ENCODE peak calls at places on chromosomes 1 and 21, in four cellular contexts. X is nephron progenitor cell, G is B cell, A is left ventricle myocardium inferior. V is an unnamed sample.

GRCh38 chr1:153990468-153991150 is at the start of gene RPS27:
- DNase-seq in X (peak), G (peak), A (peak), V (peak)

GRCh38 chr1:228752604-228753132 is 17.4 kb downstream of the RHOU start:
- DNase-seq in X (no peak), G (no peak), A (no peak), V (no peak)

GRCh38 chr1:35288761-35289160 is 20.3 kb downstream of the ZMYM4 start:
- DNase-seq in X (no peak), G (no peak), A (no peak), V (no peak)

GRCh38 chr21:14259669-14260458 is 43.9 kb downstream of the RBM11 start:
- DNase-seq in X (peak), G (no peak), A (no peak), V (no peak)

GRCh38 chr1:145892486-145893087 is 6.9 kb upstream of the ANKRD35 start:
- DNase-seq in X (no peak), G (no peak), A (no peak), V (no peak)

GRCh38 chr1:243963566-243963965 is 87.5 kb upstream of the ZBTB18 start:
- DNase-seq in X (no peak), G (no peak), A (no peak), V (no peak)

GRCh38 chr1:100721502-100722205 is 2.1 kb downstream of the VCAM1 start:
- DNase-seq in X (peak), G (no peak), A (no peak), V (no peak)

GRCh38 chr1:16719571-16720402 is 20.5 kb upstream of the RNU1-4 start:
- DNase-seq in X (no peak), G (no peak), A (no peak), V (peak)

GRCh38 chr1:236686815-236687160 is 489 bp downstream of the ACTN2 start:
- DNase-seq in X (no peak), G (no peak), A (peak), V (no peak)

GRCh38 chr1:29810121-29811120 is 574.1 kb downstream of the PTPRU start:
- DNase-seq in X (no peak), G (no peak), A (no peak), V (no peak)

GRCh38 chr1:23116921-23117699 is 51.5 kb downstream of the LUZP1 start:
- DNase-seq in X (no peak), G (no peak), A (no peak), V (no peak)

GRCh38 chr21:17560377-17560776 is 47.5 kb downstream of the CXADR start:
- DNase-seq in X (no peak), G (no peak), A (no peak), V (no peak)

GRCh38 chr1:232891116-232891515 is 59.3 kb upstream of the NTPCR start:
- DNase-seq in X (no peak), G (no peak), A (no peak), V (no peak)

GRCh38 chr1:91166106-91166712 is 144.4 kb upstream of the ZNF644 start:
- DNase-seq in X (peak), G (peak), A (peak), V (peak)

GRCh38 chr1:100322436-100323211 is 29.7 kb upstream of the CDC14A start:
- DNase-seq in X (no peak), G (no peak), A (no peak), V (no peak)

GRCh38 chr1:116941670-116942069 is 32.0 kb downstream of the PTGFRN start:
- DNase-seq in X (no peak), G (no peak), A (no peak), V (no peak)

GRCh38 chr1:925532-926421 is 2.1 kb downstream of the SAMD11 start:
- DNase-seq in X (peak), G (no peak), A (no peak), V (no peak)

GRCh38 chr1:235295902-235296350 is 32.1 kb downstream of the ARID4B start:
- DNase-seq in X (no peak), G (no peak), A (no peak), V (no peak)

GRCh38 chr1:12620142-12620865 is 2.3 kb upstream of the DHRS3 start:
- DNase-seq in X (no peak), G (no peak), A (no peak), V (no peak)
- TF ChIP-seq CTCF in X (no peak), G (peak), A (no peak), V (no peak)

GRCh38 chr1:82269466-82269865 is 468.7 kb downstream of the ADGRL2 start:
- DNase-seq in X (no peak), G (no peak), A (no peak), V (no peak)
- TF ChIP-seq CTCF in X (no peak), G (no peak), A (no peak), V (no peak)

GRCh38 chr1:93614550-93615200 is 67.0 kb downstream of the BCAR3 start:
- DNase-seq in X (no peak), G (no peak), A (no peak), V (no peak)

GRCh38 chr1:93613895-93614294 is 67.7 kb downstream of the BCAR3 start:
- DNase-seq in X (no peak), G (no peak), A (peak), V (no peak)

GRCh38 chr1:93616996-93617669 is 64.5 kb downstream of the BCAR3 start:
- DNase-seq in X (no peak), G (no peak), A (peak), V (no peak)

GRCh38 chr1:93616221-93616995 is 65.2 kb downstream of the BCAR3 start:
- DNase-seq in X (no peak), G (no peak), A (no peak), V (no peak)

GRCh38 chr1:93615201-93616150 is 66.2 kb downstream of the BCAR3 start:
- DNase-seq in X (no peak), G (no peak), A (no peak), V (no peak)
- TF ChIP-seq CTCF in X (no peak), G (no peak), A (no peak), V (no peak)

DNA sequence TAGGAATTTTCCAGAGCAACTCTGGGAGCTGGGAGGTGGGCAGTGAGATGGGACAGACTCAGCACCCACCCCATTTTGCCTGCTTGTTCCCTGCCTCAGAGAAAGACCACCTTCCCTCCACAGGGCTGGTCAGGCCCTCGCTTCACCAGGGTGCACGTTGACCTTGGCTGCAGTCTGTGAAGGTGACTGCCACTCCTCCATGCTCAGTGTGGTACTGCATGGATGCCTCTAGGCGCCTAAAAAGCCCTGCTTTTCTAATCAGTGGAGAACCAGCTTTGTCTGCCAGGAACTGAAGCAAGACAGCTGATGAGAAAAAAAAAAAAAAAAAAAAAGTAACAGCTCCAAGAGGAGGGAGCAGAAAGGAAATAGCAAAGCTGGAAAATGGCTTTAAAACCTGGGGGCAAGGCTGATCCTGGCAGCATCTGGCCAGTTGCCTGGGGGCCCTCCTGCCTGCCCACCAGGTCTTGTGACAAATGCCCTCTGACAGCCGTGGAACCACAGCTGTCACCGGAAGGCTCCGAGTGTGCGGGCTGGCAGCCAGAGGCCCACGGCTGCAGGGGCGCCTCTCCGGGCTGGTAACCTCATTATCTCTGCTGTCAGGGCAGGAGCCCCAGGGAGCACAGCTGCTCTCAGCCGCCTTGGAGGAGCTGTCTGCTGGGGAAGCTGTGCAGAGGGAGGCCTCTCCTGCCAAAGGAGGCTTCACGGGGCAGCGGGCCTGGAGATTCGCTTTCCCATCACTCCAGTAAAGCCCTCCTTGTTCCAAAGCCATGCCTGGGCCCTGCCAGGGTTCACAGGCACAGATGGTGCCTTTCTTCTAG is 13.7 kb downstream of the KIAA1614 start:
- DNase-seq in X (peak), G (no peak), A (peak), V (no peak)
- TF ChIP-seq CTCF in X (no peak), G (no peak), A (no peak), V (no peak)

DNA sequence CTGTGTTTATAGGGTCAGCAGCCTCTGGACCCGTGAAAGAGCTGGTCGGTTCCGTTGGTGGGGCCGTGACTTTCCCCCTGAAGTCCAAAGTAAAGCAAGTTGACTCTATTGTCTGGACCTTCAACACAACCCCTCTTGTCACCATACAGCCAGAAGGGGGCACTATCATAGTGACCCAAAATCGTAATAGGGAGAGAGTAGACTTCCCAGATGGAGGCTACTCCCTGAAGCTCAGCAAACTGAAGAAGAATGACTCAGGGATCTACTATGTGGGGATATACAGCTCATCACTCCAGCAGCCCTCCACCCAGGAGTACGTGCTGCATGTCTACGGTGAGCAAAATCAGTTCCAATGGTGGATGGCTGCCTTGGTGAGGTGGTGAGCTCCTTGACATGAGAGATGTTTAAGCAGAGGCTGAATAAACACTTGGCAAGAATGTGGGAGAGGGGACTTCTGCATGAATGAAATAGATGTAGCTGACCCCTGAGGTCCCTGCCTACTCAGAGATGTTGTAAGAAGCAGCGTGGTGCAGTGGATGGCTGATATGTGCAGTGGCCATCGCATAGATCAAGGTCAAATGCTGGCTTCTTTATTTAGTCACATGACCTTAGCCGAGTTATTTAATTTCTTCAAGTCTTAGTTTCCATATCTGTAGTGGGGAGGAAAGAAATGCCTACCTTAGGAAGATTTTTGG is 9.3 kb downstream of the SLAMF7 start:
- DNase-seq in X (no peak), G (no peak), A (no peak), V (no peak)
- TF ChIP-seq CTCF in X (no peak), G (peak), A (no peak), V (no peak)

DNA sequence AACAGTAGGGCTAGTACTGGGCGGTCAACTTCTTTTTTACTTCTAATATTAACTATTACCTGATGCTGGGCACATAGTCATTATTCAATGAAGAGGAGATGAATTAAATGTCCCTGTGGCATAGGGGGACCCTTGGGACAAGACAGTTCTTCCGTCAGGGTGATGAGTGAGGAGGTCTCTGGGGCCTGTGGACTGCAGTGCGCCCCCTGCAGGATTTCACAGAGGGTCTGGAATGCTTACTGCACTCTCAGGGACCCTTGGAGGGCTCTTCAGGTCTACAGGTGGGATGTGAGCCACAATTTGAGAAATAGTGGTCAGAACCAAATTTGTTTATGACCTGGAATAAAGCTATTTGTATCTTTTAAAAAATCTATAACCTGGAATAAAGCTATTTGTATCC is 149.4 kb downstream of the FAM78B start:
- DNase-seq in X (peak), G (no peak), A (no peak), V (peak)
- TF ChIP-seq CTCF in X (peak), G (no peak), A (no peak), V (peak)

DNA sequence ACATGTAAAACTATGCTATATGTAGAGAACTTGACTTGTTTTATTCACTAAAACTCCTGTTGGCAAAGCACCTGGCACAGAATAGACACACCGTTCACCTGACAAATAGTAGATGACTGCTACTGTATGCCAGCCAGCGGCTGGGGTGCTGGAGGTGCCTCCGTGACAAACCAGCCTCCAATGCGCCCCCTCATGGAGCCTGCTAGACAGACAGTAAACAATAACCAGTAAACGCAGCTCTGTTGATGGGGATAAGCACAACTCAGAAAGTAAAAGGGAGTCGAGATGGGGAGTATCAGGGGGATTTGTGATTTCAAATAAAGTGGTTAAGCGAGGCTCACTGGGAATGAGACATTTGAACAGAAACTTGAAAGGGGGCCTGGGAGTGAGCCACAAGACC is 107.2 kb downstream of the PRDM2 start:
- DNase-seq in X (peak), G (no peak), A (no peak), V (peak)
- TF ChIP-seq CTCF in X (peak), G (peak), A (peak), V (peak)

GRCh38 chr1:193766329-193766728 is 579.9 kb upstream of the B3GALT2 start:
- DNase-seq in X (no peak), G (no peak), A (no peak), V (no peak)
- TF ChIP-seq CTCF in X (no peak), G (no peak), A (no peak), V (no peak)

GRCh38 chr1:64996541-64997257 is 30.4 kb upstream of the JAK1 start:
- DNase-seq in X (no peak), G (no peak), A (no peak), V (no peak)
- TF ChIP-seq CTCF in X (no peak), G (no peak), A (no peak), V (no peak)

DNA sequence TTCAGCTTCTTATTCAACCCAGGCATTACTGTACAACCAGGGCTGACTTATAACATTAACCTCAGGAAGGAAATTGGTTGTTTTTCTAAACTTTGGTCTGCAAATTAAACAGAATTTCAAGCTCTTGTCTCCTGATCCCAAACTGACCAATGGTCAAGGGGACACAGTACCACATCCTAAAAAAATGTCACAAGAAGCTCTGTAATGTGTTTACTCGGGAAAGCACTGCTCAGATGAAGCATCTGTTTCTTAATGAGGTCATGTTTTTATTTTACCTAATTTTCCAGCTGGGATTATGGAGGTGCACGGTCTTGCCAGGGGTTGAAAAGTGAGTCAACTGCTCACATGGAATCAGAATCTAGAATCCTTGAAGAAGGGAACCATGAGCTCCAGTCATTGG is 18.7 kb downstream of the ADAMTS5 start:
- DNase-seq in X (no peak), G (no peak), A (no peak), V (no peak)
- TF ChIP-seq CTCF in X (no peak), G (no peak), A (no peak), V (no peak)